ENCODE peak calls at places on chromosomes 7 and 10, in eight cellular contexts. E, R, Y, S, V, H, Z and F are unnamed samples.
A peak's percentile ranks its signal among the peaks of the same experiment; 100 is the strongest.

GRCh38 chr7:915291-916218 is 38.9 kb downstream of the ADAP1 start:
- DNase-seq in V (no peak), Y (no peak), S (no peak), H (no peak), E (no peak), R (no peak), Z (no peak), F (no peak)

GRCh38 chr7:98400538-98401427 is at the start of gene BAIAP2L1:
- DNase-seq in H (peak; percentile 99), S (peak; percentile 91), Z (peak; percentile 22), E (peak; percentile 95), R (peak; percentile 61), V (peak; percentile 80), Y (peak; percentile 95), F (no peak)

GRCh38 chr10:96216775-96217174 is 54.6 kb downstream of the BLNK start:
- DNase-seq in V (no peak), R (no peak), Y (no peak), Z (no peak), S (no peak), E (no peak), H (no peak), F (no peak)

GRCh38 chr10:71789871-71790270 is 16.6 kb upstream of the VSIR start:
- DNase-seq in H (no peak), S (no peak), E (no peak), R (no peak), V (no peak), Y (no peak), Z (no peak), F (no peak)

GRCh38 chr10:115539142-115539762 is 446.1 kb downstream of the ATRNL1 start:
- DNase-seq in V (no peak), R (no peak), H (no peak), Y (no peak), E (no peak), Z (no peak), S (no peak), F (no peak)

GRCh38 chr7:155793720-155794119 is 18.5 kb downstream of the SHH start:
- DNase-seq in R (no peak), H (no peak), V (no peak), E (no peak), Z (no peak), Y (no peak), S (no peak), F (no peak)

GRCh38 chr7:95509199-95509598 is 23.5 kb downstream of the ASB4 start:
- DNase-seq in H (no peak), Z (no peak), S (no peak), Y (no peak), V (no peak), E (no peak), R (no peak), F (no peak)

GRCh38 chr10:122188706-122189105 is 82.4 kb upstream of the BTBD16 start:
- DNase-seq in S (no peak), E (no peak), V (no peak), R (no peak), Y (no peak), Z (no peak), H (no peak), F (no peak)

GRCh38 chr10:30557884-30558283 is 71.7 kb downstream of the LYZL2 start:
- DNase-seq in Z (no peak), H (peak; percentile 27), V (peak; percentile 37), S (no peak), E (peak; percentile 13), Y (no peak), R (no peak), F (no peak)

GRCh38 chr10:130573446-130573845 is 437.3 kb downstream of the GLRX3 start:
- DNase-seq in V (no peak), S (no peak), H (no peak), E (no peak), Y (no peak), R (no peak), Z (no peak), F (no peak)

GRCh38 chr7:43583424-43584199 is 704 bp downstream of the STK17A start:
- DNase-seq in R (peak; percentile 61), Z (peak; percentile 60), S (peak; percentile 78), E (peak; percentile 62), V (peak; percentile 29), Y (peak; percentile 39), H (peak; percentile 68), F (peak; percentile 49)

GRCh38 chr10:121368347-121369025 is 229.8 kb downstream of the FGFR2 start:
- DNase-seq in S (no peak), R (no peak), H (no peak), V (no peak), E (no peak), Z (no peak), Y (no peak), F (no peak)

GRCh38 chr10:118332948-118333710 is 9.0 kb downstream of the FAM204A start:
- DNase-seq in V (peak; percentile 4), R (no peak), S (no peak), E (no peak), Y (no peak), Z (no peak), H (no peak), F (no peak)

GRCh38 chr7:120949393-120949799 is 1.2 kb upstream of the ING3 start:
- DNase-seq in Y (no peak), S (no peak), Z (no peak), E (no peak), V (no peak), R (no peak), H (no peak), F (no peak)

GRCh38 chr10:89738551-89739209 is 37.3 kb downstream of the KIF20B start:
- DNase-seq in Y (peak; percentile 43), H (no peak), V (no peak), E (no peak), S (peak; percentile 24), R (no peak), Z (no peak), F (no peak)

GRCh38 chr10:97075961-97076525 is 109.7 kb downstream of the SLIT1 start:
- DNase-seq in Y (no peak), S (no peak), H (no peak), Z (no peak), E (no peak), R (no peak), V (no peak), F (no peak)

GRCh38 chr7:34622182-34622581 is 35.8 kb upstream of the NPSR1 start:
- DNase-seq in V (no peak), Z (no peak), S (no peak), Y (no peak), E (no peak), R (no peak), H (no peak), F (no peak)

GRCh38 chr7:77903597-77903996 is 105.0 kb downstream of the PHTF2 start:
- DNase-seq in S (no peak), Y (peak; percentile 21), H (no peak), V (no peak), Z (no peak), E (peak; percentile 13), R (no peak), F (no peak)

GRCh38 chr10:124997791-124998623 is 56.1 kb downstream of the ZRANB1 start:
- DNase-seq in Y (no peak), V (no peak), H (no peak), E (no peak), R (no peak), Z (no peak), S (no peak), F (no peak)

GRCh38 chr10:21895932-21896331 is 107.6 kb downstream of the DNAJC1 start:
- DNase-seq in Y (no peak), R (no peak), V (no peak), S (no peak), H (no peak), Z (no peak), E (no peak), F (no peak)

GRCh38 chr10:103745264-103746247 is 109.8 kb downstream of the SH3PXD2A start:
- DNase-seq in Y (no peak), R (peak; percentile 23), Z (no peak), H (peak; percentile 81), V (no peak), E (no peak), S (no peak), F (no peak)

GRCh38 chr10:95428702-95429101 is 132.5 kb downstream of the SORBS1 start:
- DNase-seq in R (no peak), Z (peak; percentile 10), H (no peak), V (no peak), E (no peak), Y (no peak), S (no peak), F (no peak)

GRCh38 chr10:130045091-130045652 is 65.5 kb downstream of the C10orf143 start:
- DNase-seq in V (no peak), R (no peak), H (no peak), Y (no peak), S (no peak), Z (no peak), E (peak; percentile 75), F (no peak)

GRCh38 chr10:117552759-117553158 is 10.2 kb downstream of the EMX2 start:
- DNase-seq in H (no peak), R (no peak), S (no peak), V (no peak), E (peak; percentile 37), Y (no peak), Z (no peak), F (no peak)

GRCh38 chr7:37916017-37916672 is 472 bp downstream of the SFRP4 start:
- DNase-seq in H (no peak), R (no peak), Y (no peak), V (no peak), S (peak; percentile 37), E (no peak), Z (peak; percentile 42), F (no peak)

GRCh38 chr7:129948877-129949291 is 3.9 kb downstream of the UBE2H start:
- DNase-seq in H (no peak), E (peak; percentile 88), Y (peak; percentile 83), R (peak; percentile 68), Z (peak; percentile 89), V (peak; percentile 89), S (peak; percentile 77), F (no peak)

GRCh38 chr7:140230862-140231778 is 54.3 kb upstream of the KDM7A start:
- DNase-seq in E (peak; percentile 72), H (peak; percentile 78), Y (peak; percentile 53), S (peak; percentile 46), R (peak; percentile 33), Z (peak; percentile 28), V (peak; percentile 87), F (no peak)

GRCh38 chr10:50379652-50380051 is 128.3 kb upstream of the ASAH2 start:
- DNase-seq in H (no peak), S (no peak), R (no peak), Y (no peak), E (no peak), Z (no peak), V (no peak), F (no peak)

GRCh38 chr7:121966538-121967332 is 93.8 kb downstream of the PTPRZ1 start:
- DNase-seq in R (no peak), S (no peak), V (no peak), Z (no peak), H (no peak), E (no peak), Y (no peak), F (no peak)

GRCh38 chr10:104925232-104925851 is 284.3 kb downstream of the SORCS3 start:
- DNase-seq in V (peak; percentile 13), R (no peak), S (no peak), Y (peak; percentile 12), Z (peak; percentile 1), H (peak; percentile 24), E (peak; percentile 39), F (no peak)

GRCh38 chr10:130339911-130340310 is 203.7 kb downstream of the GLRX3 start:
- DNase-seq in Z (no peak), R (no peak), Y (no peak), E (no peak), H (no peak), S (no peak), V (no peak), F (no peak)

GRCh38 chr7:149459201-149459539 is 1.7 kb downstream of the ZNF777 start:
- DNase-seq in Z (no peak), R (no peak), E (no peak), H (no peak), Y (no peak), V (no peak), S (no peak), F (no peak)

GRCh38 chr7:150877545-150877944 is 25.2 kb downstream of the AOC1 start:
- DNase-seq in S (no peak), Y (no peak), E (no peak), H (no peak), R (no peak), V (no peak), Z (no peak), F (no peak)

GRCh38 chr7:74599251-74599650 is 58.3 kb upstream of the GTF2I start:
- DNase-seq in E (no peak), Z (no peak), V (no peak), R (no peak), Y (no peak), S (peak; percentile 75), H (no peak), F (no peak)